ENCODE peak calls at places on chromosomes 13 and 19, in four cellular contexts. One of them, this sample, is unnamed.

GRCh38 chr19:56946164-56946563 is 105.6 kb upstream of the PEG3 start:
- DNase-seq in kidney epithelial cell: no peak
- DNase-seq in tibial artery: no peak
- DNase-seq in heart right ventricle: no peak
- DNase-seq in this sample: no peak

GRCh38 chr13:103403814-103404213 is 337.6 kb upstream of the SLC10A2 start:
- DNase-seq in heart right ventricle: no peak
- DNase-seq in kidney epithelial cell: no peak
- DNase-seq in tibial artery: no peak
- DNase-seq in this sample: no peak

GRCh38 chr13:111005364-111005763 is 90.5 kb upstream of the ANKRD10 start:
- DNase-seq in heart right ventricle: no peak
- DNase-seq in tibial artery: no peak
- DNase-seq in kidney epithelial cell: no peak
- DNase-seq in this sample: no peak

GRCh38 chr13:98332691-98333090 is 155.6 kb upstream of the RNF113B start:
- DNase-seq in heart right ventricle: no peak
- DNase-seq in kidney epithelial cell: no peak
- DNase-seq in tibial artery: no peak
- DNase-seq in this sample: no peak

GRCh38 chr13:62251734-62252133 is 836.1 kb upstream of the PCDH20 start:
- DNase-seq in kidney epithelial cell: no peak
- DNase-seq in tibial artery: no peak
- DNase-seq in heart right ventricle: no peak
- DNase-seq in this sample: no peak

GRCh38 chr13:72290962-72291681 is 424.1 kb upstream of the DACH1 start:
- DNase-seq in heart right ventricle: no peak
- DNase-seq in kidney epithelial cell: peak
- DNase-seq in tibial artery: no peak
- DNase-seq in this sample: no peak

GRCh38 chr13:37960427-37960826 is 90.9 kb upstream of the TRPC4 start:
- DNase-seq in heart right ventricle: no peak
- DNase-seq in kidney epithelial cell: no peak
- DNase-seq in tibial artery: no peak
- DNase-seq in this sample: no peak

GRCh38 chr19:49890349-49891311 is 6.1 kb downstream of the IL4I1 start:
- DNase-seq in heart right ventricle: no peak
- DNase-seq in tibial artery: no peak
- DNase-seq in kidney epithelial cell: no peak
- DNase-seq in this sample: no peak

GRCh38 chr13:64662887-64663593 is 2567.1 kb downstream of the PCDH9 start:
- DNase-seq in tibial artery: no peak
- DNase-seq in heart right ventricle: no peak
- DNase-seq in kidney epithelial cell: no peak
- DNase-seq in this sample: no peak

GRCh38 chr13:46521921-46522691 is 30.9 kb upstream of the LRCH1 start:
- DNase-seq in tibial artery: no peak
- DNase-seq in heart right ventricle: no peak
- DNase-seq in kidney epithelial cell: no peak
- DNase-seq in this sample: no peak

GRCh38 chr13:73075546-73075945 is 16.7 kb downstream of the KLF5 start:
- DNase-seq in kidney epithelial cell: no peak
- DNase-seq in heart right ventricle: no peak
- DNase-seq in tibial artery: no peak
- DNase-seq in this sample: no peak

GRCh38 chr19:51094696-51095279 is 12.1 kb upstream of the KLK14 start:
- DNase-seq in heart right ventricle: no peak
- DNase-seq in tibial artery: no peak
- DNase-seq in kidney epithelial cell: no peak
- DNase-seq in this sample: no peak

GRCh38 chr19:1992759-1993260 is 22.7 kb downstream of the BTBD2 start:
- DNase-seq in kidney epithelial cell: no peak
- DNase-seq in tibial artery: no peak
- DNase-seq in heart right ventricle: no peak
- DNase-seq in this sample: no peak

GRCh38 chr19:18470153-18470552 is 32.2 kb upstream of the ISYNA1 start:
- DNase-seq in tibial artery: no peak
- DNase-seq in heart right ventricle: no peak
- DNase-seq in kidney epithelial cell: no peak
- DNase-seq in this sample: no peak

GRCh38 chr19:6767081-6767356 is 216 bp downstream of the SH2D3A start:
- DNase-seq in tibial artery: no peak
- DNase-seq in heart right ventricle: no peak
- DNase-seq in kidney epithelial cell: no peak
- DNase-seq in this sample: no peak

GRCh38 chr19:18014197-18014596 is 6.2 kb downstream of the ARRDC2 start:
- DNase-seq in tibial artery: no peak
- DNase-seq in kidney epithelial cell: no peak
- DNase-seq in heart right ventricle: no peak
- DNase-seq in this sample: no peak

GRCh38 chr13:63448654-63449053 is 2033.0 kb upstream of the PCDH20 start:
- DNase-seq in tibial artery: no peak
- DNase-seq in kidney epithelial cell: no peak
- DNase-seq in heart right ventricle: no peak
- DNase-seq in this sample: no peak
- TF ChIP-seq CTCF in tibial artery: no peak
- TF ChIP-seq CTCF in kidney epithelial cell: no peak
- TF ChIP-seq CTCF in heart right ventricle: no peak
- TF ChIP-seq CTCF in this sample: no peak

DNA sequence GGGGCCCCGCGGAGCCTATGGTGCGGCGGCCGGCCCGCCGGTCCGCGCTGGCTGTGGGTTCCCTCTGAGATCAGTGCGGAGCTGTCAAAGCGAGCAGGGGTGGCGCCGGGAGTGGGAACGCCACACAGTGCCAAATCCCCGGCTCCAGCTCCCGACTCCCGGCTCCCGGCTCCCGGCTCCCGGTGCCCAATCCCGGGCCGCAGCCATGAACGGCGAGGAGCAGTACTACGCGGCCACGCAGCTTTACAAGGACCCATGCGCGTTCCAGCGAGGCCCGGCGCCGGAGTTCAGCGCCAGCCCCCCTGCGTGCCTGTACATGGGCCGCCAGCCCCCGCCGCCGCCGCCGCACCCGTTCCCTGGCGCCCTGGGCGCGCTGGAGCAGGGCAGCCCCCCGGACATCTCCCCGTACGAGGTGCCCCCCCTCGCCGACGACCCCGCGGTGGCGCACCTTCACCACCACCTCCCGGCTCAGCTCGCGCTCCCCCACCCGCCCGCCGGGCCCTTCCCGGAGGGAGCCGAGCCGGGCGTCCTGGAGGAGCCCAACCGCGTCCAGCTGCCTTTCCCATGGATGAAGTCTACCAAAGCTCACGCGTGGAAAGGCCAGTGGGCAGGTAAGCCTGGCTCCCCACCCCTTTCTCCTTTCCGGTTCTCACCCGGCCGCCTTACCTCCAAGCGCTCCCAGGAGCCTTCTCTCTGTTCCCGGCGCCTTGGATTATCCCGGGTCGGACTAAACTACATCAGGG is at the start of gene PDX1:
- DNase-seq in tibial artery: no peak
- DNase-seq in heart right ventricle: no peak
- DNase-seq in kidney epithelial cell: no peak
- DNase-seq in this sample: no peak
- H3K4me3 ChIP-seq in tibial artery: peak
- H3K4me3 ChIP-seq in heart right ventricle: peak
- H3K4me3 ChIP-seq in kidney epithelial cell: no peak
- H3K4me3 ChIP-seq in this sample: peak

DNA sequence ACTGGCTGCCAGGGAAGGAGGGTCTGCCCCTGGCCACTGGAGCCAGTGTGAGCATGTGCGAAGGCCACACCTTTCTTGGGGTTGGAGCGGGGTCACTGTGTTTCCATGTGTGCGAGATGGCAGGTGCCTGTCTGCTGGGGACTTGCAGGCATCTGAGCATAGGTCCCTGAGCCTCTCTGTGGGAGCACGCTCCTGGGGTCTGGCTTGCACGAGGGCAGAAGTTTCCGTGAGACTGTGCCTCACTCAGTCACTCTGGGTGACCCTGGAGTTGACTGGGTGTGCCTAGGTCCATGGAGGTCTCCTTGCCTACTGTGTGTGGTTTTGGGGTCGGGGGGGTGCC is 31.3 kb downstream of the PAK4 start:
- DNase-seq in tibial artery: no peak
- DNase-seq in kidney epithelial cell: no peak
- DNase-seq in heart right ventricle: no peak
- DNase-seq in this sample: no peak
- TF ChIP-seq CTCF in tibial artery: no peak
- TF ChIP-seq CTCF in kidney epithelial cell: no peak
- TF ChIP-seq CTCF in heart right ventricle: no peak
- TF ChIP-seq CTCF in this sample: no peak

GRCh38 chr19:16113727-16114126 is 2.0 kb downstream of the RAB8A start:
- DNase-seq in tibial artery: no peak
- DNase-seq in heart right ventricle: no peak
- DNase-seq in kidney epithelial cell: no peak
- DNase-seq in this sample: no peak

GRCh38 chr19:16118489-16119033 is 6.9 kb downstream of the RAB8A start:
- DNase-seq in heart right ventricle: peak
- DNase-seq in kidney epithelial cell: no peak
- DNase-seq in tibial artery: peak
- DNase-seq in this sample: no peak

GRCh38 chr19:16117594-16118033 is 5.9 kb downstream of the RAB8A start:
- DNase-seq in heart right ventricle: no peak
- DNase-seq in tibial artery: no peak
- DNase-seq in kidney epithelial cell: no peak
- DNase-seq in this sample: no peak

GRCh38 chr19:16115309-16116039 is 3.8 kb downstream of the RAB8A start:
- DNase-seq in kidney epithelial cell: no peak
- DNase-seq in heart right ventricle: no peak
- DNase-seq in tibial artery: no peak
- DNase-seq in this sample: no peak

DNA sequence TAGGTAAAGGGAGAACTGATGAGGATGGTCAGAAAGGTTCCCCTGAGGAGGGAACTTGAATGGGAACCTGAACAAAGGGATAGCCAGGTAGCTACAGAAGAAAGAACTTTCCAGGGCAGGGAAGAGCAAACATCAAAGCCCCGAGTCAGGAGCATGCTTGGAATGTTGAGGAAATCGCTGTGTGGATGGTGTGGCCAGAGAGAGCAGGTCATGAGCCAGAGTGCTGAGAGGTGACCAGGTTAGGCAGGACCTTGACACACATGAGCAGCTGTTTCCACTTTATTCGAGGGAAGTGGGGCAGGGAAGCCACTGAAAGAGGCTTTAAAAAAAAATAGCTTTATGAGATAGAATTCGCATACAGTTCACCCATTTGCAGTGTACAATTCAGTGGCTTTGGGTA is 4.4 kb downstream of the RAB8A start:
- DNase-seq in kidney epithelial cell: no peak
- DNase-seq in tibial artery: no peak
- DNase-seq in heart right ventricle: no peak
- DNase-seq in this sample: no peak
- H3K4me3 ChIP-seq in kidney epithelial cell: no peak
- H3K4me3 ChIP-seq in tibial artery: no peak
- H3K4me3 ChIP-seq in heart right ventricle: no peak
- H3K4me3 ChIP-seq in this sample: no peak

DNA sequence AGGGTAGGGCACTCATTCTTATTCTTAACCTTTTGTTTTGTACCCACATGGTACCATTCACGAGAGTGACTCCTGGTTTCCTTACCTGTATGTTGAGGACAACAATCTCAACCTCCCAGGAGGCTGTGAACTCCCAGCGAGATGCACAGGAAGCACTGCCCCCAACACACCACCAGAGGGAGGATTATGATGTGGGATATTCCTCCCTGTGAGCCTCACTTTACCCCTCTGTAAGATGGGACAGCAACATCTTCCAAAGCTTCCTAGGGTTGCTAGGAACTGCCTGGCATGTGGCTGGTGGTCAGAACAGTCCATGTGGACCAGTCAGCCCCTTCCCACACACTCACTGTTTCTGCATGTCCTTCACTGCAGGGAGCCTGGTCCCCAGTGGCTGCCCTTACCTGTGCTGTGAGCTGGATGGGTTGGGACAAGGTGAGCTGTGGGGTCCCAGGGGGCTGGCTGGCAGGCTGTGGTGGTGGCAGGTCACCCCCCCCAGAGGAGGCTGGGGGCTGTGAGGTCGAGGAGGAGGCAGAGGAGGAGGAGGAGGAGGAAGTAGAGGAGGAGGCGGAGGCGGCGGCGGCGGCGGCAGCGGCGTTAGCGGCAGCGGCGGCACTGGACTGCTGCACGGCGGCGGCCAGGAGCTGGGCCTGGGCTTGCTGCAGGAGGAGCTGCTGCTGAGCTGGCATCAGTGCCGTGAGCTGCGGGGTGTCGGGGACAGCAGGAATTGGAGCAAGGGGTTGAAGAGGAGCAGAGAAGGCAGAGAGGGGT is 15.8 kb downstream of the POU2F2 start:
- DNase-seq in kidney epithelial cell: no peak
- DNase-seq in heart right ventricle: no peak
- DNase-seq in tibial artery: no peak
- DNase-seq in this sample: no peak
- TF ChIP-seq CTCF in kidney epithelial cell: peak
- TF ChIP-seq CTCF in heart right ventricle: no peak
- TF ChIP-seq CTCF in tibial artery: no peak
- TF ChIP-seq CTCF in this sample: peak

GRCh38 chr19:41883821-41884733 is 1.1 kb downstream of the ARHGEF1 start:
- DNase-seq in tibial artery: peak
- DNase-seq in heart right ventricle: peak
- DNase-seq in kidney epithelial cell: peak
- DNase-seq in this sample: peak
- H3K4me3 ChIP-seq in tibial artery: peak
- H3K4me3 ChIP-seq in heart right ventricle: peak
- H3K4me3 ChIP-seq in kidney epithelial cell: peak
- H3K4me3 ChIP-seq in this sample: peak

GRCh38 chr13:59625121-59625520 is 538.6 kb downstream of the DIAPH3 start:
- DNase-seq in tibial artery: no peak
- DNase-seq in heart right ventricle: no peak
- DNase-seq in kidney epithelial cell: no peak
- DNase-seq in this sample: no peak
- TF ChIP-seq CTCF in tibial artery: no peak
- TF ChIP-seq CTCF in heart right ventricle: no peak
- TF ChIP-seq CTCF in kidney epithelial cell: no peak
- TF ChIP-seq CTCF in this sample: no peak

GRCh38 chr13:104571161-104571889 is 1505.1 kb upstream of the SLC10A2 start:
- DNase-seq in heart right ventricle: peak
- DNase-seq in kidney epithelial cell: peak
- DNase-seq in tibial artery: peak
- DNase-seq in this sample: no peak
- H3K4me3 ChIP-seq in heart right ventricle: no peak
- H3K4me3 ChIP-seq in kidney epithelial cell: no peak
- H3K4me3 ChIP-seq in tibial artery: no peak
- H3K4me3 ChIP-seq in this sample: no peak